ENCODE peak calls at places on chromosomes 6 and 20, in five cellular contexts. R is heart left ventricle; Z is mucosa of descending colon; A is CD8-positive, alpha-beta memory T cell; Q is AG09309. C is an unnamed sample.
A peak's percentile ranks its signal among the peaks of the same experiment; 100 is the strongest.

GRCh38 chr6:147933201-147933600 is 409.4 kb upstream of the SASH1 start:
- DNase-seq in R (no peak), Z (no peak), A (no peak), Q (no peak), C (no peak)

GRCh38 chr6:139879823-139880356 is 505.4 kb upstream of the CITED2 start:
- DNase-seq in R (no peak), Z (no peak), A (no peak), Q (no peak), C (no peak)

GRCh38 chr20:33733654-33734576 is 2.1 kb downstream of the ZNF341 start:
- DNase-seq in R (no peak), Z (peak; percentile 73), A (no peak), Q (no peak), C (no peak)

GRCh38 chr20:31861346-31862156 is 8.8 kb downstream of the DUSP15 start:
- DNase-seq in R (peak; percentile 73), Z (peak; percentile 78), A (peak; percentile 73), Q (no peak), C (no peak)

GRCh38 chr6:141326426-141326825 is 806.3 kb upstream of the GJE1 start:
- DNase-seq in R (no peak), Z (no peak), A (peak; percentile 77), Q (peak; percentile 96), C (peak; percentile 1)

GRCh38 chr6:89002523-89002922 is 39.1 kb upstream of the RNGTT start:
- DNase-seq in R (no peak), Z (no peak), A (no peak), Q (no peak), C (no peak)

GRCh38 chr6:134593442-134593841 is 275.5 kb upstream of the SGK1 start:
- DNase-seq in R (no peak), Z (no peak), A (no peak), Q (no peak), C (no peak)

GRCh38 chr6:134060491-134061106 is 8.2 kb upstream of the SLC2A12 start:
- DNase-seq in R (no peak), Z (no peak), A (no peak), Q (peak; percentile 10), C (no peak)

GRCh38 chr20:40812415-40813212 is 123.6 kb upstream of the MAFB start:
- DNase-seq in R (no peak), Z (no peak), A (no peak), Q (no peak), C (no peak)

GRCh38 chr6:35038076-35038475 is 103.1 kb downstream of the TCP11 start:
- DNase-seq in R (no peak), Z (no peak), A (no peak), Q (no peak), C (no peak)

GRCh38 chr20:62055106-62055861 is 10.4 kb downstream of the TAF4 start:
- DNase-seq in R (no peak), Z (no peak), A (no peak), Q (no peak), C (no peak)

GRCh38 chr6:87747646-87748045 is 45.6 kb upstream of the AKIRIN2 start:
- DNase-seq in R (no peak), Z (no peak), A (no peak), Q (no peak), C (no peak)

GRCh38 chr6:37809144-37809543 is 10.4 kb upstream of the ZFAND3 start:
- DNase-seq in R (peak; percentile 57), Z (no peak), A (no peak), Q (no peak), C (no peak)

GRCh38 chr6:125811259-125811658 is 20.5 kb downstream of the NCOA7 start:
- DNase-seq in R (no peak), Z (no peak), A (no peak), Q (no peak), C (no peak)

GRCh38 chr6:48036316-48036715 is 74.7 kb downstream of the PTCHD4 start:
- DNase-seq in R (no peak), Z (no peak), A (no peak), Q (peak; percentile 48), C (no peak)

GRCh38 chr20:46955601-46956556 is 61.2 kb downstream of the EYA2 start:
- DNase-seq in R (no peak), Z (no peak), A (no peak), Q (no peak), C (no peak)

GRCh38 chr6:6790891-6791290 is 202.4 kb downstream of the LY86 start:
- DNase-seq in R (no peak), Z (no peak), A (no peak), Q (no peak), C (no peak)

GRCh38 chr6:37022135-37022863 is 16.8 kb downstream of the FGD2 start:
- DNase-seq in R (no peak), Z (peak; percentile 53), A (no peak), Q (no peak), C (no peak)

GRCh38 chr20:62614961-62615680 is 27.2 kb upstream of the SLCO4A1 start:
- DNase-seq in R (no peak), Z (peak; percentile 35), A (no peak), Q (no peak), C (no peak)

GRCh38 chr20:37314617-37315292 is 25.3 kb downstream of the MANBAL start:
- DNase-seq in R (peak; percentile 47), Z (peak; percentile 66), A (no peak), Q (no peak), C (no peak)

GRCh38 chr6:93721386-93722048 is 302.2 kb upstream of the EPHA7 start:
- DNase-seq in R (no peak), Z (no peak), A (no peak), Q (no peak), C (no peak)

GRCh38 chr20:20734475-20734948 is 22.1 kb upstream of the RALGAPA2 start:
- DNase-seq in R (no peak), Z (no peak), A (no peak), Q (no peak), C (no peak)

GRCh38 chr6:8579372-8579771 is 144.0 kb upstream of the SLC35B3 start:
- DNase-seq in R (no peak), Z (no peak), A (no peak), Q (no peak), C (no peak)

GRCh38 chr6:123622780-123623179 is 14.0 kb downstream of the TRDN start:
- DNase-seq in R (no peak), Z (no peak), A (no peak), Q (no peak), C (no peak)

GRCh38 chr6:82144007-82144851 is 103.3 kb downstream of the IBTK start:
- DNase-seq in R (peak; percentile 38), Z (no peak), A (no peak), Q (peak; percentile 96), C (peak; percentile 10)

GRCh38 chr6:10030942-10031537 is 383.8 kb downstream of the TFAP2A start:
- DNase-seq in R (no peak), Z (no peak), A (no peak), Q (no peak), C (peak; percentile 1)

GRCh38 chr6:164415832-164416563 is 893.4 kb downstream of the C6orf118 start:
- DNase-seq in R (no peak), Z (no peak), A (no peak), Q (no peak), C (no peak)

GRCh38 chr20:37245671-37246237 is 15.9 kb downstream of the GHRH start:
- DNase-seq in R (no peak), Z (no peak), A (no peak), Q (no peak), C (no peak)

GRCh38 chr6:121651420-121651819 is 216.0 kb downstream of the GJA1 start:
- DNase-seq in R (no peak), Z (no peak), A (no peak), Q (no peak), C (no peak)

DNA sequence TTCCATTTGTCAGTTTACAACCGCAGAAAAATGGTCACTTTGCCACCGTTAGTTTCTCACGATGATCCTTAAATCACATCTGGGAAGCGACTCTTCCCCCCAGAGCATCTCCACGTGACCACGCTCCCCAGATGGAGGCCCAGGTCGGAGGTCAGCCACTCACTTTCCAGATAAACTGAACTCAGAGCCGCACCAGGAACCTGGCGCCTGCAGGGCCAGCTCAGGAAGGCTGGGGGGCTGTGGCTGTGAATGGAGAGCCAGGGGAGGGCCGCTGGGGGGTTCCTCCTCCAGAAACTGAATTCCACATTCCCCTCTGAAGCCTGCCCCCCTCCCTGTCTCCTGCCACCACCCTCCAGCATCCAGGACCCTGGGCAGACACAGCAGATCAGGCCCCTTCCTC is 55.2 kb downstream of the DLL1 start:
- DNase-seq in R (peak; percentile 17), Z (no peak), A (no peak), Q (no peak), C (no peak)
- H3K4me3 ChIP-seq in R (no peak overlapping the region), Z (no peak overlapping the region), A (no peak overlapping the region), Q (no peak overlapping the region), C (no peak overlapping the region)

GRCh38 chr20:57264908-57265648 is 1.4 kb downstream of the BMP7 start:
- DNase-seq in R (no peak), Z (no peak), A (no peak), Q (no peak), C (no peak)
- H3K4me3 ChIP-seq in R (peak overlapping the region; percentile 30), Z (no peak overlapping the region), A (no peak overlapping the region), Q (no peak overlapping the region), C (no peak overlapping the region)

DNA sequence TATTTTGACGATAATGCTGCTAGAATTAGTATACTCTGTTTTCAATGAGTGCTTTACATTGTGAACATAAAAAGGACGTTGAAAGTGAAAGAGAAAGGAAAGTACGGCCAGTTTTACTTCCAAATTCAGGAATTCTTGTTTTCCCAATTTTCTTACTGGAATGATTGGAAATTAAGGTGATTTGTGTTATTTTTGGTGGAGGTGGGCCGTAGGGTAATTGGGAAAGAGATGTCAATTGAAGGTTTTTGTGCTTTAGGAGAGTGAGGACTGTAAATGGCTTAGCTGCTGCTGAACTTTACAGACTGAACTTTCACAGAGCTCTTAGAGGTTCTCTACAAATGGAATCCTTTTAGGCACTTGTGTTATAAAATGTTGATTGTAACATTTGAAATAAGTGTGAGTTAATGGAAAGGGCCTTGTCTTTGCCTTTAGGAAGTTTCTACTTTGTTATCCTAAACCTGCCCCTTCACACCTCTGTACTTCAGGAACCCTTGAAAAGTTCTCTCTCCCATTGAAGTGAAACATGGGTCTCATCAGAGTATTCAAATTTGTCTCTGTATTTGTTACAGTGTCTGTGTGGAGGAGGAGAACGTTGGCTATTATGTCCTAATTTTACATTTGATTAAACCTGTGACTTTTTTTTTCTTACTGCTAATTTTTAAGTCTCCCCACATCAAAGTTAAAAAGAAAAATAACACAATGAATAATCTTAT is 256.4 kb downstream of the ARID1B start:
- DNase-seq in R (no peak), Z (no peak), A (no peak), Q (no peak), C (no peak)
- H3K4me3 ChIP-seq in R (peak overlapping the region; percentile 47), Z (no peak overlapping the region), A (peak overlapping the region; percentile 72), Q (peak overlapping the region; percentile 42), C (peak overlapping the region; percentile 53)

GRCh38 chr6:25280617-25280990 is 1.4 kb downstream of the CARMIL1 start:
- DNase-seq in R (no peak), Z (no peak), A (no peak), Q (no peak), C (no peak)
- H3K4me3 ChIP-seq in R (peak overlapping the region; percentile 70), Z (peak overlapping the region; percentile 48), A (peak overlapping the region; percentile 54), Q (peak overlapping the region; percentile 85), C (no peak overlapping the region)

GRCh38 chr20:59004763-59005522 is 2.1 kb downstream of the CTSZ start:
- DNase-seq in R (peak; percentile 76), Z (peak; percentile 91), A (peak; percentile 66), Q (no peak), C (peak; percentile 88)
- H3K4me3 ChIP-seq in R (peak overlapping the region; percentile 91), Z (no peak overlapping the region), A (peak overlapping the region; percentile 29), Q (peak overlapping the region; percentile 96), C (peak overlapping the region; percentile 76)

GRCh38 chr6:106163966-106164877 is 78.1 kb downstream of the PRDM1 start:
- DNase-seq in R (peak; percentile 34), Z (peak; percentile 66), A (peak; percentile 65), Q (peak; percentile 87), C (peak; percentile 89)
- H3K4me3 ChIP-seq in R (no peak overlapping the region), Z (no peak overlapping the region), A (peak overlapping the region; percentile 16), Q (no peak overlapping the region), C (peak overlapping the region; percentile 23)

GRCh38 chr6:138088307-138088744 is 18.9 kb downstream of the PERP start:
- DNase-seq in R (no peak), Z (no peak), A (no peak), Q (peak; percentile 80), C (no peak)
- H3K4me3 ChIP-seq in R (no peak overlapping the region), Z (no peak overlapping the region), A (no peak overlapping the region), Q (no peak overlapping the region), C (no peak overlapping the region)